ENCODE peak calls at places on chromosomes 11 and 22, in six cellular contexts. One of them, this sample, is unnamed.

GRCh38 chr11:8865304-8865703 is 45.7 kb upstream of the AKIP1 start:
- DNase-seq in head of caudate nucleus: no peak
- DNase-seq in body of pancreas: no peak
- DNase-seq in SK-N-DZ: no peak
- DNase-seq in NCI-H1417: no peak
- DNase-seq in left colon: no peak
- DNase-seq in this sample: no peak

GRCh38 chr22:39959640-39960447 is at the start of gene TMA7B:
- DNase-seq in NCI-H1417: peak
- DNase-seq in SK-N-DZ: peak
- DNase-seq in head of caudate nucleus: peak
- DNase-seq in body of pancreas: no peak
- DNase-seq in left colon: no peak
- DNase-seq in this sample: peak

GRCh38 chr22:43745783-43746356 is 66.2 kb downstream of the EFCAB6 start:
- DNase-seq in NCI-H1417: peak
- DNase-seq in body of pancreas: no peak
- DNase-seq in head of caudate nucleus: no peak
- DNase-seq in SK-N-DZ: no peak
- DNase-seq in left colon: no peak
- DNase-seq in this sample: no peak

GRCh38 chr22:49608228-49608627 is 219.4 kb downstream of the BRD1 start:
- DNase-seq in SK-N-DZ: no peak
- DNase-seq in left colon: no peak
- DNase-seq in NCI-H1417: no peak
- DNase-seq in head of caudate nucleus: no peak
- DNase-seq in body of pancreas: no peak
- DNase-seq in this sample: no peak

GRCh38 chr11:35308157-35308556 is 111.2 kb downstream of the SLC1A2 start:
- DNase-seq in head of caudate nucleus: no peak
- DNase-seq in left colon: no peak
- DNase-seq in SK-N-DZ: no peak
- DNase-seq in body of pancreas: peak
- DNase-seq in NCI-H1417: no peak
- DNase-seq in this sample: no peak

GRCh38 chr11:46504817-46505613 is 88.8 kb downstream of the AMBRA1 start:
- DNase-seq in NCI-H1417: no peak
- DNase-seq in body of pancreas: no peak
- DNase-seq in left colon: no peak
- DNase-seq in head of caudate nucleus: no peak
- DNase-seq in SK-N-DZ: no peak
- DNase-seq in this sample: no peak

GRCh38 chr11:10918698-10919097 is 60.8 kb upstream of the ZBED5 start:
- DNase-seq in NCI-H1417: no peak
- DNase-seq in left colon: no peak
- DNase-seq in SK-N-DZ: no peak
- DNase-seq in head of caudate nucleus: no peak
- DNase-seq in body of pancreas: no peak
- DNase-seq in this sample: no peak

GRCh38 chr11:113103932-113104331 is 142.7 kb downstream of the NCAM1 start:
- DNase-seq in left colon: no peak
- DNase-seq in SK-N-DZ: no peak
- DNase-seq in body of pancreas: no peak
- DNase-seq in NCI-H1417: peak
- DNase-seq in head of caudate nucleus: no peak
- DNase-seq in this sample: no peak

GRCh38 chr11:12253843-12254281 is 123.5 kb upstream of the PARVA start:
- DNase-seq in SK-N-DZ: no peak
- DNase-seq in left colon: no peak
- DNase-seq in head of caudate nucleus: no peak
- DNase-seq in body of pancreas: peak
- DNase-seq in NCI-H1417: peak
- DNase-seq in this sample: no peak

GRCh38 chr11:12573707-12574106 is 100.5 kb upstream of the TEAD1 start:
- DNase-seq in left colon: no peak
- DNase-seq in body of pancreas: no peak
- DNase-seq in SK-N-DZ: peak
- DNase-seq in head of caudate nucleus: no peak
- DNase-seq in NCI-H1417: no peak
- DNase-seq in this sample: no peak

GRCh38 chr11:456533-456932 is 6.5 kb downstream of the PTDSS2 start:
- DNase-seq in left colon: no peak
- DNase-seq in NCI-H1417: no peak
- DNase-seq in body of pancreas: no peak
- DNase-seq in SK-N-DZ: no peak
- DNase-seq in head of caudate nucleus: no peak
- DNase-seq in this sample: no peak

GRCh38 chr11:95727630-95728029 is 62.0 kb downstream of the FAM76B start:
- DNase-seq in body of pancreas: no peak
- DNase-seq in left colon: no peak
- DNase-seq in SK-N-DZ: no peak
- DNase-seq in NCI-H1417: no peak
- DNase-seq in head of caudate nucleus: no peak
- DNase-seq in this sample: no peak

GRCh38 chr22:44625981-44626687 is 75.9 kb upstream of the PRR5 start:
- DNase-seq in SK-N-DZ: peak
- DNase-seq in head of caudate nucleus: peak
- DNase-seq in left colon: peak
- DNase-seq in NCI-H1417: peak
- DNase-seq in body of pancreas: peak
- DNase-seq in this sample: peak

GRCh38 chr11:12845739-12846358 is 163.3 kb upstream of the RASSF10 start:
- DNase-seq in body of pancreas: peak
- DNase-seq in NCI-H1417: peak
- DNase-seq in left colon: peak
- DNase-seq in head of caudate nucleus: peak
- DNase-seq in SK-N-DZ: peak
- DNase-seq in this sample: no peak

GRCh38 chr11:118827118-118827517 is 36.2 kb upstream of the DDX6 start:
- DNase-seq in head of caudate nucleus: no peak
- DNase-seq in body of pancreas: no peak
- DNase-seq in NCI-H1417: no peak
- DNase-seq in left colon: peak
- DNase-seq in SK-N-DZ: no peak
- DNase-seq in this sample: no peak

GRCh38 chr11:16812274-16812673 is 73.8 kb downstream of the C11orf58 start:
- DNase-seq in body of pancreas: no peak
- DNase-seq in left colon: no peak
- DNase-seq in NCI-H1417: no peak
- DNase-seq in SK-N-DZ: no peak
- DNase-seq in head of caudate nucleus: peak
- DNase-seq in this sample: no peak

GRCh38 chr11:71269603-71270511 is 17.5 kb upstream of the SHANK2 start:
- DNase-seq in body of pancreas: no peak
- DNase-seq in head of caudate nucleus: no peak
- DNase-seq in NCI-H1417: no peak
- DNase-seq in SK-N-DZ: no peak
- DNase-seq in left colon: no peak
- DNase-seq in this sample: no peak

GRCh38 chr11:74366576-74366975 is 31.7 kb downstream of the PGM2L1 start:
- DNase-seq in left colon: no peak
- DNase-seq in body of pancreas: no peak
- DNase-seq in NCI-H1417: no peak
- DNase-seq in SK-N-DZ: no peak
- DNase-seq in head of caudate nucleus: no peak
- DNase-seq in this sample: no peak

GRCh38 chr11:64566042-64566914 is 24.7 kb upstream of the SLC22A12 start:
- DNase-seq in NCI-H1417: peak
- DNase-seq in SK-N-DZ: peak
- DNase-seq in left colon: peak
- DNase-seq in body of pancreas: peak
- DNase-seq in head of caudate nucleus: peak
- DNase-seq in this sample: peak

GRCh38 chr11:2289859-2290258 is 11.9 kb downstream of the C11orf21 start:
- DNase-seq in left colon: no peak
- DNase-seq in SK-N-DZ: no peak
- DNase-seq in NCI-H1417: no peak
- DNase-seq in body of pancreas: peak
- DNase-seq in head of caudate nucleus: no peak
- DNase-seq in this sample: no peak